ENCODE peak calls at places on chromosome 3, in eight cellular contexts. G, B, S, J, A, F, M and Z are unnamed samples. For H3K9me3 and H3K4me1, the result is how much of the 10 kb centered on the place peaks cover.

GRCh38 chr3:114879059-114880031 is 267.7 kb downstream of the ZBTB20 start:
- DNase-seq in S (no peak), J (no peak), B (no peak), M (no peak), F (no peak), A (peak), G (no peak), Z (no peak)

GRCh38 chr3:31105438-31106077 is 211.1 kb upstream of the GADL1 start:
- DNase-seq in F (no peak), S (no peak), G (no peak), B (no peak), J (no peak), M (no peak), A (peak), Z (no peak)

GRCh38 chr3:185455860-185456259 is 43.0 kb downstream of the TMEM41A start:
- DNase-seq in S (no peak), M (no peak), A (no peak), B (no peak), J (no peak), F (no peak), G (no peak), Z (no peak)

GRCh38 chr3:169846458-169847193 is 23.1 kb downstream of the LRRC31 start:
- DNase-seq in J (no peak), S (no peak), B (no peak), F (no peak), A (peak), G (no peak), M (no peak), Z (no peak)

GRCh38 chr3:32313723-32314473 is 75.4 kb downstream of the CMTM8 start:
- DNase-seq in G (no peak), J (no peak), M (no peak), A (peak), B (no peak), S (no peak), F (no peak), Z (no peak)

GRCh38 chr3:39707314-39707909 is 102.0 kb upstream of the MYRIP start:
- DNase-seq in J (no peak), G (peak), S (no peak), B (peak), F (no peak), A (peak), M (no peak), Z (no peak)

GRCh38 chr3:46926039-46926438 is 48.5 kb downstream of the PTH1R start:
- DNase-seq in A (peak), S (no peak), M (no peak), G (no peak), B (no peak), F (no peak), J (peak), Z (no peak)

GRCh38 chr3:71510485-71510884 is 73.0 kb downstream of the FOXP1 start:
- DNase-seq in A (peak), G (no peak), J (no peak), F (no peak), B (no peak), S (no peak), M (peak), Z (no peak)

GRCh38 chr3:61224823-61225222 is 26.4 kb downstream of the FHIT start:
- DNase-seq in G (peak), M (no peak), J (no peak), A (no peak), S (no peak), F (no peak), B (no peak), Z (no peak)

GRCh38 chr3:123949606-123950005 is 11.4 kb downstream of the CCDC14 start:
- DNase-seq in M (no peak), A (peak), F (no peak), B (no peak), S (no peak), G (no peak), J (no peak), Z (no peak)

GRCh38 chr3:32862247-32863013 is 44.6 kb downstream of the TRIM71 start:
- DNase-seq in A (no peak), F (no peak), M (no peak), G (no peak), B (no peak), S (no peak), J (no peak), Z (no peak)

GRCh38 chr3:112466041-112466440 is 33.2 kb downstream of the BTLA start:
- DNase-seq in A (no peak), F (no peak), S (no peak), M (no peak), B (no peak), J (no peak), G (no peak), Z (no peak)

GRCh38 chr3:120350431-120350941 is 1.3 kb upstream of the LRRC58 start:
- DNase-seq in B (peak), J (peak), S (no peak), M (peak), F (peak), A (peak), G (no peak), Z (peak)

GRCh38 chr3:33577173-33577572 is 137.0 kb upstream of the UBP1 start:
- DNase-seq in S (no peak), A (no peak), F (no peak), M (no peak), B (no peak), J (no peak), G (no peak), Z (no peak)

GRCh38 chr3:147305533-147306241 is 100.7 kb downstream of the ZIC4 start:
- DNase-seq in M (no peak), G (no peak), J (no peak), A (peak), F (no peak), B (no peak), S (no peak), Z (no peak)

GRCh38 chr3:173109143-173109542 is 31.9 kb downstream of the SPATA16 start:
- DNase-seq in B (no peak), M (no peak), S (no peak), G (no peak), F (no peak), J (no peak), A (no peak), Z (no peak)

GRCh38 chr3:120025520-120025919 is 68.7 kb downstream of the GSK3B start:
- DNase-seq in A (peak), J (no peak), G (no peak), F (no peak), M (no peak), B (no peak), S (no peak), Z (no peak)

GRCh38 chr3:24088782-24089181 is 143.7 kb downstream of the NR1D2 start:
- DNase-seq in F (no peak), B (no peak), J (no peak), S (no peak), M (no peak), G (no peak), A (peak), Z (no peak)

DNA sequence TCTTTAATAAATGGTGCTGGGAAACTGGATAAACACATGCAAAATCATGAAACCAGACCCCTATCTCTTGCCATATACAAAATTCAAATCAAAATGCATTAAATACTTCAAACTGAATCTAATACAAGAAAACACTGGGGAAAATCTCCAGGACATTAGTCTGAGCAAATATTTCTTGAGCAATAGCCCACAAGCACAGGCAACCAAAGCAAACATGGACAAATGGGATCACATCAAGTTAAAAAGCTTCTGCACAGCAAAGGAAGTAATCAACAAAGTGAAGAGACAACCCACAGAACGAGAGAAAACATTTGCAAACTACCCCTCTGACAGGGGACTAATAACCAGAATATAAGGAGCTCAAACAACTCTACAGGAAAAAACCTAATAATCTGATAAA is 6.3 kb downstream of the ANKRD28 start:
- DNase-seq in A (no peak), B (no peak), G (no peak), F (no peak), M (no peak), J (no peak), S (no peak), Z (no peak)
- H3K9me3 ChIP-seq in A (under half), B (under half), G (under half), F (under half), M (under half), J (under half), S (under half), Z (under half)

GRCh38 chr3:14646589-14647413 is 4.8 kb upstream of the CCDC174 start:
- DNase-seq in F (no peak), G (no peak), A (no peak), J (no peak), B (no peak), S (no peak), M (no peak), Z (no peak)

GRCh38 chr3:14649466-14649865 is 2.1 kb upstream of the CCDC174 start:
- DNase-seq in F (no peak), B (no peak), J (no peak), M (no peak), S (no peak), G (no peak), A (no peak), Z (no peak)

GRCh38 chr3:14646150-14646573 is 5.4 kb upstream of the CCDC174 start:
- DNase-seq in B (no peak), A (no peak), F (no peak), M (no peak), S (no peak), G (no peak), J (no peak), Z (no peak)

GRCh38 chr3:14647976-14648955 is 3.3 kb upstream of the CCDC174 start:
- DNase-seq in G (no peak), F (no peak), S (no peak), A (no peak), B (no peak), J (peak), M (no peak), Z (no peak)

DNA sequence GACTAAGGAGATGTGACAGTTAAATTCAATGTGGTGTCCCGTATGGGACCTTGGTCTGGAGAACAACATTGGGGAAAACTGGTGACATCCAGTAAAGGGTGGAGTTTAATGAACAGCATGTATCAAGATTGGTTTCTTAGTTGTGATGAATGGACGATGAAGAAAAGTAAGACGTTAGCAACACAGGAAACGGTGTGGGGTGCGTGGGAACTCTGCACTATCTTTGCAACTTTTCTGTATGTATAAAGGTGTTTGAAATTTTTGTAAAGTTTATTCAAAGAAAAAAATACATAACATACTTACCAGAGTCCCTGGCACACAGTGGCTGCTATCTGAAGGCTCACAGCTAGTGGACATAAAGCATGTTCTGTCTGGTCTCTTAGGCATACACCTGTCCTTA is 6.1 kb upstream of the CCDC174 start:
- DNase-seq in M (no peak), G (no peak), S (no peak), B (no peak), A (no peak), F (no peak), J (no peak), Z (no peak)
- H3K4me3 ChIP-seq in M (no peak), G (no peak), S (no peak), B (no peak), A (no peak), F (no peak), J (no peak), Z (no peak)

GRCh38 chr3:16908006-16908405 is 23.3 kb downstream of the PLCL2 start:
- DNase-seq in G (no peak), S (no peak), A (no peak), J (no peak), M (no peak), F (no peak), B (no peak), Z (no peak)
- H3K4me1 ChIP-seq in G (half or more), S (half or more), A (under half), J (under half), M (under half), F (under half), B (under half), Z (under half)

GRCh38 chr3:43043071-43043766 is 62.7 kb downstream of the POMGNT2 start:
- DNase-seq in B (no peak), G (no peak), F (no peak), A (no peak), S (no peak), M (no peak), J (no peak), Z (peak)

GRCh38 chr3:43046583-43046982 is 59.3 kb downstream of the POMGNT2 start:
- DNase-seq in B (no peak), G (no peak), F (no peak), S (no peak), J (no peak), A (no peak), M (no peak), Z (peak)

GRCh38 chr3:43041517-43041916 is 62.4 kb downstream of the GASK1A start:
- DNase-seq in A (no peak), B (no peak), S (no peak), J (no peak), M (no peak), G (no peak), F (no peak), Z (no peak)

GRCh38 chr3:43048470-43048869 is 57.4 kb downstream of the POMGNT2 start:
- DNase-seq in F (no peak), S (no peak), B (no peak), J (no peak), M (no peak), A (no peak), G (no peak), Z (peak)

GRCh38 chr3:43043793-43044192 is 62.1 kb downstream of the POMGNT2 start:
- DNase-seq in S (no peak), M (no peak), J (no peak), F (no peak), G (no peak), B (no peak), A (no peak), Z (peak)
- H3K9me3 ChIP-seq in S (under half), M (under half), J (under half), F (under half), G (under half), B (under half), A (under half), Z (under half)

GRCh38 chr3:4983739-4984510 is 4.7 kb downstream of the BHLHE40 start:
- DNase-seq in A (peak), J (peak), S (peak), F (peak), G (no peak), M (peak), B (no peak), Z (peak)
- H3K4me3 ChIP-seq in A (peak), J (peak), S (peak), F (no peak), G (no peak), M (no peak), B (peak), Z (peak)

DNA sequence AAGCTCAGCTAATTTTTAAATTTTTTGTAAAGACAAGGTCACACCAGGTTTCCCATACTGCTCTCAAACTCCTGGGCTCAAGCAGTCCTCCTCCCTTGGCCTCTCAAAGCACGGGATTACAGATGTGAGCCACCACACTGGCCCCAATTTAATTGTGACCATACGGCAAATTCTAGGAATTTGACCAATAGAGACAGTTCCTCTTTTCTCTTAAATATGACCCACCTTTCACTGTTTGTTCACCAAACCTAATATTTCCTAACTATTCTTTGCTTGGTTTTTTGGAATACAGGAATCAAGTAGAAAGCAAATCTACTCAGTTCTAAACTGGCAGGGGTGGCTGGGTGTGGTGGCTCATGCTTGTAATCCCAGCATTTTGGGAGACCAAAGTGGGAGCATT is 264.0 kb downstream of the SHQ1 start:
- DNase-seq in F (no peak), J (no peak), B (no peak), A (no peak), S (no peak), M (no peak), G (no peak), Z (no peak)
- H3K4me1 ChIP-seq in F (under half), J (under half), B (under half), A (under half), S (under half), M (under half), G (under half), Z (under half)

GRCh38 chr3:2714856-2715255 is 395.3 kb downstream of the IL5RA start:
- DNase-seq in S (no peak), A (no peak), B (no peak), G (no peak), M (no peak), F (no peak), J (no peak), Z (no peak)
- H3K9me3 ChIP-seq in S (under half), A (under half), B (under half), G (under half), M (under half), F (under half), J (under half), Z (under half)